ENCODE peak calls at places on chromosomes 5 and 9, in four cellular contexts. A is bronchial epithelial cell, G is AG10803, J is NCI-H2227 treated with DMSO at 0.1 percent for 48 hours. Z is an unnamed sample.

GRCh38 chr5:159022178-159022556 is 77.5 kb downstream of the EBF1 start:
- DNase-seq in J (no peak), A (no peak), G (peak), Z (peak)

GRCh38 chr9:124084087-124084486 is 72.5 kb downstream of the LHX2 start:
- DNase-seq in A (no peak), J (no peak), G (no peak), Z (no peak)

GRCh38 chr5:179558912-179559279 is 8.5 kb downstream of the RUFY1 start:
- DNase-seq in A (no peak), J (peak), G (peak), Z (peak)

GRCh38 chr9:99966001-99966400 is 59.5 kb downstream of the STX17 start:
- DNase-seq in A (no peak), G (no peak), J (no peak), Z (no peak)

GRCh38 chr9:112644449-112644965 is 73.4 kb downstream of the INIP start:
- DNase-seq in G (no peak), A (peak), J (no peak), Z (no peak)

GRCh38 chr5:13843181-13843846 is 101.2 kb downstream of the DNAH5 start:
- DNase-seq in G (no peak), A (no peak), J (no peak), Z (no peak)

GRCh38 chr9:130996205-130996604 is 12.8 kb upstream of the LAMC3 start:
- DNase-seq in G (no peak), A (no peak), J (no peak), Z (no peak)

GRCh38 chr9:80841888-80842287 is 847.5 kb downstream of the TLE1 start:
- DNase-seq in J (no peak), G (no peak), A (no peak), Z (no peak)

GRCh38 chr5:172775326-172776234 is 4.6 kb upstream of the DUSP1 start:
- DNase-seq in J (no peak), G (peak), A (peak), Z (peak)

GRCh38 chr9:99253772-99254431 is 31.8 kb downstream of the SEC61B start:
- DNase-seq in J (no peak), G (no peak), A (no peak), Z (no peak)

GRCh38 chr5:15823413-15823812 is 323.4 kb downstream of the FBXL7 start:
- DNase-seq in J (no peak), G (peak), A (no peak), Z (no peak)

GRCh38 chr5:103014983-103015382 is 105.0 kb downstream of the GIN1 start:
- DNase-seq in J (no peak), G (peak), A (no peak), Z (no peak)

GRCh38 chr5:95861858-95862561 is 39.5 kb upstream of the GLRX start:
- DNase-seq in A (peak), J (no peak), G (peak), Z (no peak)

GRCh38 chr9:10045598-10045997 is 567.2 kb downstream of the PTPRD start:
- DNase-seq in J (no peak), A (peak), G (no peak), Z (no peak)

GRCh38 chr9:100125913-100126312 is 26.9 kb downstream of the INVS start:
- DNase-seq in J (no peak), G (no peak), A (peak), Z (no peak)

GRCh38 chr9:135515541-135515951 is 5.7 kb upstream of the LCN1 start:
- DNase-seq in G (no peak), A (no peak), J (no peak), Z (no peak)

GRCh38 chr9:83935276-83935890 is 14.2 kb upstream of the KIF27 start:
- DNase-seq in J (no peak), A (peak), G (peak), Z (no peak)

GRCh38 chr9:122360891-122361290 is 9.9 kb upstream of the PTGS1 start:
- DNase-seq in G (peak), J (no peak), A (peak), Z (no peak)

GRCh38 chr5:158559066-158559465 is 540.6 kb downstream of the EBF1 start:
- DNase-seq in G (no peak), J (no peak), A (no peak), Z (no peak)

GRCh38 chr9:110543631-110544051 is 35.9 kb downstream of the SVEP1 start:
- DNase-seq in J (no peak), G (no peak), A (no peak), Z (no peak)

GRCh38 chr9:36166150-36166927 is 2.8 kb upstream of the CCIN start:
- DNase-seq in A (peak), G (peak), J (peak), Z (peak)